ENCODE peak calls at places on chromosomes 1 and 21, in five cellular contexts. F, A, C, G and S are unnamed samples.

GRCh38 chr21:40555129-40555528 is 291.8 kb downstream of the DSCAM start:
- DNase-seq in F (no peak), A (no peak), C (no peak), G (no peak), S (no peak)

GRCh38 chr1:65068202-65069011 is 79.6 kb upstream of the AK4 start:
- DNase-seq in F (peak; percentile 36), A (no peak), C (no peak), G (peak; percentile 51), S (no peak)

GRCh38 chr1:205430631-205431305 is 8.9 kb upstream of the LEMD1 start:
- DNase-seq in F (peak; percentile 26), A (peak; percentile 48), C (no peak), G (peak; percentile 45), S (peak; percentile 11)

GRCh38 chr1:198363752-198364151 is 176.7 kb downstream of the ATP6V1G3 start:
- DNase-seq in F (no peak), A (no peak), C (no peak), G (no peak), S (no peak)

GRCh38 chr1:16677552-16678423 is 11.0 kb upstream of the RNU1-3 start:
- DNase-seq in F (no peak), A (no peak), C (no peak), G (peak; percentile 42), S (peak; percentile 22)

GRCh38 chr1:240107058-240107684 is 15.5 kb downstream of the FMN2 start:
- DNase-seq in F (no peak), A (no peak), C (no peak), G (peak; percentile 83), S (peak; percentile 88)

GRCh38 chr1:7360526-7360925 is 410.6 kb upstream of the VAMP3 start:
- DNase-seq in F (no peak), A (no peak), C (no peak), G (no peak), S (no peak)

GRCh38 chr21:23968722-23969647 is 1638.3 kb downstream of the MRPL39 start:
- DNase-seq in F (peak; percentile 61), A (no peak), C (no peak), G (peak; percentile 29), S (no peak)

GRCh38 chr1:6445062-6445763 is 20.6 kb downstream of the ESPN start:
- DNase-seq in F (no peak), A (no peak), C (no peak), G (peak; percentile 37), S (peak; percentile 10)

DNA sequence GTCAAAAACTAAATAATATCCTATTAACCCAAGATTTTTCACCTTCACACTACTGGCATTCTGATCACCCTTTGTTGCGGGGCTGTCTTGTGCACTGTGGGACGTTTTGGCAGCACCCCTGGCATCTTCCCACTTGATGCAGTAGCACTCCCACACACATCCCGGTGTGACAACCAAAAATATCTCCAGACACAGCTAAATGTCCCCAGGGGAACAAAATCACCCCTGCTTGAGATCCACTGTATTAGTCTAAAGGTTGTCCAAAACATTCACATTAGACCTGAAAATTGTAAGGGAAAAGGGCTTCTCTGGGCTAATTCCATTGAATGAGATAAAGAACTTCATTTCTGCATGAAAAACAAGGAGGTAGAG is 37.8 kb downstream of the PLEKHO1 start:
- DNase-seq in F (no peak), A (no peak), C (no peak), G (no peak), S (no peak)
- H3K4me3 ChIP-seq in F (no peak overlapping the region), A (no peak overlapping the region), C (no peak overlapping the region), G (no peak overlapping the region), S (no peak overlapping the region)

DNA sequence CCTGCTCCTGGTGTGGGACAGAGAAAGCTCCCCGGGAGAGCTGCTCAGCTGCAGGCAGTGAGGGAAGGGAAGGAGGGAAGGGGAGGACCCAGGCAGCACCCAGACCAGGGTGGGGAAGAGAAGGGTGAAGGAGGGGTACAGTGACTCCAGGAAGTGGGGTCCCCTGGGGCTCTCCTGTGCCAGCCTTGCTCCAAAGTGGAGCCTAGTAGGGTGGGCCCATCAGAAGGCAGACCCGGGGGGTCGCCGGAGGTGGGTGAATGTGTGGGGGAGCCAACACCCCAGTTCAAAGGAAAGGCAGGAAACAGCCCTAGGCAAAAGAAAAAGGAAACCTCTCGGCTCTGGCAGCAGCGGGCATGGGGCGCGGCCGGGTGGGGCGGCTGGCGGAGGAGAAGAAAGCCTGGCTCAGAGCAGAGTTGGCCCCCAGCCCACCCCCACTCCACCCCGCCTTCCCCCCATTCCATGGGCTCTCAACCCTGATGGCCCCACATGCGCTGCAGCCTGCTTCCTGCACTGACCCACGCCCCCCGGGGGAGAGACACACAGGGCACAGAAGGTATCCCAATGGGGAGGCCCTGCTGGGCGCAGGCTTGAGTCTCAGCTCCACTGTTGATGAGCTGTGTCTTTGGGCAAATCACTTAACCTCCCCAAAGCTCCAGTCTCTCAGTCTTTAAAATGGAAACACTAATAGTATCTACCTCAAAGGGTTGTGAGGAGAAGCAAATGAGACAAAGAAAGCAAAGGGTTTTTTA is 5.7 kb downstream of the LGR6 start:
- DNase-seq in F (no peak), A (no peak), C (peak; percentile 40), G (no peak), S (no peak)
- H3K4me3 ChIP-seq in F (no peak overlapping the region), A (no peak overlapping the region), C (no peak overlapping the region), G (no peak overlapping the region), S (no peak overlapping the region)

GRCh38 chr1:167631386-167631941 is 1.4 kb downstream of the RCSD1 start:
- DNase-seq in F (no peak), A (no peak), C (no peak), G (no peak), S (no peak)
- H3K4me3 ChIP-seq in F (no peak overlapping the region), A (peak overlapping the region; percentile 86), C (peak overlapping the region; percentile 56), G (no peak overlapping the region), S (no peak overlapping the region)

DNA sequence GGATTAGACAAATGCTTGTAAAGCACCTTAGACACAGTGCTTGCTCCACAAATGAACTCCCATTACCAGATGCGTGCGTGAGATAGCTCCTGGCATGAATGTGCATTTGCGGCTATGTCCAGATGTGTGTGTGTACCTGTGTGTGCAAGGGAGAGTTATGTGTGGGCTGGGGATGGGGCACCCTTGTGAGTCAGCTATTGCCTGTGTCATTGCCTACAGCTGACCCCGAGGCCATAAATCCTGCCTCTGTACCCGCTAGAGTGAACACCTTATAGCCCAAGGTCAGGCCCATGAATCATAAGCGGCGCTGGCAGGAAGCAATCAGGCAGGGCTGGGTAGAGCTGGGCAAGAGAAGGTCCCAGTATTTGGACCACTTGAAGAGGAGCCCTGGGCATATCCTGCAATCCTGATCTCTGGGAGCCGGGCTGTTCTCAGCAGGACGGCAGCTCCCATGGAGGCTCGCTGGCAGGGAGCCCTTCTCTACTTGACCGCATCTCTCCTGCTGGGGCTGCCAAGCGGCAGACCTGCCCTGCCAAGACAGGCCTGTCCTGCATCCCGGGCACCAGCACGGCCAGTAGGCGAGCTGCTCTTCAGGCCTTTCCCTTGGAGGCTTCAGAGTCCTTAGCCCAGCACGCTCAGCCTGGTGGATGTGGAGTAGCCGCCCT is 86.4 kb downstream of the TMEM53 start:
- DNase-seq in F (no peak), A (no peak), C (peak; percentile 18), G (no peak), S (no peak)
- H3K4me3 ChIP-seq in F (no peak overlapping the region), A (no peak overlapping the region), C (no peak overlapping the region), G (no peak overlapping the region), S (no peak overlapping the region)

GRCh38 chr1:167118188-167118587 is 24.3 kb downstream of the STYXL2 start:
- DNase-seq in F (no peak), A (no peak), C (no peak), G (no peak), S (no peak)

GRCh38 chr1:167117225-167117624 is 23.4 kb downstream of the STYXL2 start:
- DNase-seq in F (no peak), A (no peak), C (no peak), G (no peak), S (no peak)

GRCh38 chr1:167119696-167120095 is 25.8 kb downstream of the STYXL2 start:
- DNase-seq in F (no peak), A (no peak), C (no peak), G (no peak), S (no peak)

GRCh38 chr1:167114725-167115124 is 20.9 kb downstream of the STYXL2 start:
- DNase-seq in F (no peak), A (no peak), C (no peak), G (no peak), S (no peak)

GRCh38 chr1:167116174-167116573 is 22.3 kb downstream of the STYXL2 start:
- DNase-seq in F (no peak), A (no peak), C (no peak), G (no peak), S (no peak)
- H3K4me3 ChIP-seq in F (no peak overlapping the region), A (no peak overlapping the region), C (no peak overlapping the region), G (no peak overlapping the region), S (no peak overlapping the region)

DNA sequence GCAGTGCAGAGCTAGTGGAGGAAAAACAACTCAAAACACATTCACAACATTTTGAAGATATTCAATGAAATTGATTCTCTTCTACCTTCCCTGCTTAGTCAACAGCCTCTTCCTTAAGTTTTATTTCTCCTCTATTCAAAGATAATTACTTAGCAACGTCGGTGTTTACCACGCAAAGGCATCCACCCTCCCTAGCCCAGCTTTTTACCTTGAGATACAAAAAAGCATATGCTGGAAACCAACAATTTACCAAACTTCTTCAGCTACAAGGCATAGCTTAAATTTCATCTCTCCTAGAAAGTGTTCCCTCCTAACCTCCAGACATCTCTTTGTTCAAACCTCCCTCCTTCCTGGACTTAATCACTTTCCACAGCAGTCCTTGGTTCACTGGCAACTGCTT is 102.8 kb upstream of the SOD1 start:
- DNase-seq in F (no peak), A (no peak), C (no peak), G (no peak), S (no peak)
- H3K4me3 ChIP-seq in F (no peak overlapping the region), A (no peak overlapping the region), C (no peak overlapping the region), G (no peak overlapping the region), S (no peak overlapping the region)

DNA sequence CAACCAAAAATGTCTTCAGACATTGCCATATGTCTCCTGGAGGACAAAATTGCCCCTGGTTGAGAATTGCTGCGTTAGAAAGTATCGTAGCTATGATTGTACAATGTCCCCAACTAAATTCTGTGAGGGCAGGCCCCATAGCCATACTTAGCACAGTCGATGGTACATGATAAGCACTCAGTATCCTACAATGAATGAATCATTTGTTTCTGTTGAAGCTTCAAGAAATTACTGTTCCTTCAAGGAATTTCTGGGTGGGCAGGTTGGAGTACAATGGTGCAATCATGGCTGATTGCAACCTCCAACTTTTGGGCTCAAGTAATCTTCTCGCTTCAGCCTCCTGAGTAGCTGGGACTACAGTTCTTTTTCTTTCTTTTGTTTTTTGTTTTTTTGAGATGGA is 4.7 kb downstream of the CAP1 start:
- DNase-seq in F (no peak), A (no peak), C (no peak), G (no peak), S (peak; percentile 31)
- H3K4me3 ChIP-seq in F (no peak overlapping the region), A (no peak overlapping the region), C (no peak overlapping the region), G (no peak overlapping the region), S (no peak overlapping the region)